ENCODE peak calls at places on chromosome 17, in eight cellular contexts. W is GM12878, O is HepG2, D is HCT116, E is upper lobe of left lung, Y is K562, Q is Panc1, T is GM23338. X is an unnamed sample. For H3K4me1, the result is how much of the 10 kb centered on the place peaks cover.

GRCh38 chr17:43702636-43703035 is 40.9 kb upstream of the MEOX1 start:
- ATAC-seq in W (peak), O (peak), D (peak), E (peak), Y (peak), Q (no peak), T (peak), X (no peak)

GRCh38 chr17:55454906-55455474 is 33.4 kb upstream of the MMD start:
- ATAC-seq in W (no peak), O (peak), D (no peak), E (peak), Y (no peak), Q (peak), T (no peak), X (peak)

GRCh38 chr17:1852327-1852726 is 22.5 kb downstream of the RPA1 start:
- ATAC-seq in W (peak), O (no peak), D (no peak), E (no peak), Y (no peak), Q (no peak), T (no peak), X (no peak)

GRCh38 chr17:56826611-56827414 is 6.9 kb downstream of the C17orf67 start:
- ATAC-seq in W (no peak), O (no peak), D (no peak), E (no peak), Y (no peak), Q (no peak), T (no peak), X (no peak)

GRCh38 chr17:60540460-60540859 is 14.4 kb upstream of the APPBP2 start:
- ATAC-seq in W (no peak), O (no peak), D (no peak), E (no peak), Y (no peak), Q (no peak), T (no peak), X (no peak)

GRCh38 chr17:10197721-10198508 is 491 bp downstream of the GAS7 start:
- ATAC-seq in W (no peak), O (no peak), D (no peak), E (peak), Y (no peak), Q (no peak), T (peak), X (peak)

GRCh38 chr17:67999291-67999911 is 3.1 kb upstream of the C17orf58 start:
- ATAC-seq in W (no peak), O (no peak), D (peak), E (no peak), Y (no peak), Q (peak), T (no peak), X (no peak)

GRCh38 chr17:82957961-82958491 is 118.2 kb upstream of the ZNF750 start:
- ATAC-seq in W (no peak), O (peak), D (no peak), E (no peak), Y (no peak), Q (peak), T (no peak), X (no peak)

GRCh38 chr17:38922538-38923291 is 2.7 kb upstream of the LASP1NB start:
- ATAC-seq in W (peak), O (peak), D (peak), E (peak), Y (peak), Q (peak), T (peak), X (peak)

GRCh38 chr17:65294184-65294719 is 157.1 kb downstream of the RGS9 start:
- ATAC-seq in W (peak), O (peak), D (peak), E (peak), Y (peak), Q (peak), T (peak), X (peak)

GRCh38 chr17:80364091-80364691 is 50.8 kb upstream of the ENDOV start:
- ATAC-seq in W (no peak), O (peak), D (peak), E (peak), Y (peak), Q (peak), T (peak), X (no peak)

GRCh38 chr17:68640601-68641000 is 39.4 kb upstream of the FAM20A start:
- ATAC-seq in W (no peak), O (no peak), D (no peak), E (no peak), Y (no peak), Q (no peak), T (no peak), X (no peak)

GRCh38 chr17:41065829-41066624 is at the start of gene KRTAP2-4:
- ATAC-seq in W (no peak), O (no peak), D (peak), E (no peak), Y (peak), Q (no peak), T (peak), X (no peak)

GRCh38 chr17:29560306-29560705 is 6.5 kb downstream of the ABHD15 start:
- ATAC-seq in W (peak), O (no peak), D (no peak), E (peak), Y (no peak), Q (no peak), T (no peak), X (no peak)

GRCh38 chr17:16255481-16255901 is 38.5 kb downstream of the PIGL start:
- ATAC-seq in W (no peak), O (peak), D (no peak), E (peak), Y (peak), Q (no peak), T (peak), X (peak)

GRCh38 chr17:6102615-6103014 is 32.4 kb downstream of the WSCD1 start:
- ATAC-seq in W (no peak), O (no peak), D (no peak), E (no peak), Y (no peak), Q (no peak), T (no peak), X (no peak)

GRCh38 chr17:40099627-40100418 is 566 bp downstream of the NR1D1 start:
- ATAC-seq in W (no peak), O (peak), D (peak), E (peak), Y (peak), Q (peak), T (peak), X (no peak)

GRCh38 chr17:78300962-78301820 is 58.7 kb downstream of the SOCS3 start:
- ATAC-seq in W (no peak), O (no peak), D (peak), E (no peak), Y (peak), Q (peak), T (no peak), X (no peak)

GRCh38 chr17:57034807-57035754 is 50.0 kb upstream of the AKAP1 start:
- ATAC-seq in W (no peak), O (no peak), D (no peak), E (peak), Y (peak), Q (no peak), T (no peak), X (no peak)

GRCh38 chr17:63954402-63955063 is 18.2 kb downstream of the SCN4A start:
- ATAC-seq in W (peak), O (no peak), D (no peak), E (no peak), Y (no peak), Q (no peak), T (no peak), X (no peak)

GRCh38 chr17:64343833-64344637 is 46.6 kb downstream of the PECAM1 start:
- ATAC-seq in W (peak), O (peak), D (no peak), E (peak), Y (peak), Q (no peak), T (peak), X (peak)

GRCh38 chr17:59355030-59355694 is 23.7 kb downstream of the YPEL2 start:
- ATAC-seq in W (no peak), O (no peak), D (peak), E (no peak), Y (no peak), Q (no peak), T (no peak), X (no peak)

GRCh38 chr17:180380-181212 is 854 bp downstream of the DOC2B start:
- ATAC-seq in W (no peak), O (peak), D (peak), E (peak), Y (no peak), Q (peak), T (peak), X (no peak)

GRCh38 chr17:19354123-19354522 is 8.4 kb downstream of the B9D1 start:
- ATAC-seq in W (no peak), O (no peak), D (peak), E (peak), Y (no peak), Q (peak), T (no peak), X (no peak)

GRCh38 chr17:57899822-57900221 is 50.0 kb upstream of the MRPS23 start:
- ATAC-seq in W (no peak), O (no peak), D (no peak), E (peak), Y (no peak), Q (peak), T (no peak), X (no peak)

GRCh38 chr17:50310455-50311111 is 35.3 kb upstream of the XYLT2 start:
- ATAC-seq in W (peak), O (peak), D (no peak), E (no peak), Y (no peak), Q (no peak), T (peak), X (no peak)

GRCh38 chr17:45060382-45060823 is 714 bp upstream of the NMT1 start:
- ATAC-seq in W (peak), O (peak), D (no peak), E (peak), Y (peak), Q (peak), T (peak), X (peak)

GRCh38 chr17:71855000-71855399 is 265.8 kb upstream of the SOX9 start:
- ATAC-seq in W (no peak), O (no peak), D (no peak), E (no peak), Y (no peak), Q (no peak), T (no peak), X (no peak)
- TF ChIP-seq POLR2AphosphoS5 in W (no peak), O (no peak), D (no peak), E (no peak), Y (no peak), Q (no peak), T (no peak), X (no peak)

DNA sequence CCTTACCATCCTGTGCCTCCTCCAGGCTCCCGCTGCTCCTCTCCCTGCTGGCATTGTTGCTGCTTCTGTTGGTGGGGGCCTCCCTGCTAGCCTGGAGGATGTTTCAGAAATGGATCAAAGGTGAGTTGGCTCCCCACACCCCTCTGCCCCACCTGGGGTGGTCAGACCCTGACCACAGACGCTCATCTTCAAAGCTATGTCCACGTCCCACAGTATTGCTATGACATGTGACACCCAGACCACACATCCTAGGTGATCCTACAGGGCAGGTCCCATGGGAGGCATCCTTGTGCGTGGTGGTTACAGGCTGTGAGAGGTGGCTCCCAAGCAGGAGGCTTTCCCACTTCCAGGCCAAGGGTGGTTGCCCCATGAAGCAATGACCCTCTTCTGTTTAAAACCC is 11.0 kb downstream of the CD300A start:
- ATAC-seq in W (no peak), O (no peak), D (no peak), E (no peak), Y (no peak), Q (no peak), T (no peak), X (no peak)
- H3K4me1 ChIP-seq in W (under half), O (under half), D (under half), E (under half), Y (under half), Q (under half), T (under half), X (under half)

DNA sequence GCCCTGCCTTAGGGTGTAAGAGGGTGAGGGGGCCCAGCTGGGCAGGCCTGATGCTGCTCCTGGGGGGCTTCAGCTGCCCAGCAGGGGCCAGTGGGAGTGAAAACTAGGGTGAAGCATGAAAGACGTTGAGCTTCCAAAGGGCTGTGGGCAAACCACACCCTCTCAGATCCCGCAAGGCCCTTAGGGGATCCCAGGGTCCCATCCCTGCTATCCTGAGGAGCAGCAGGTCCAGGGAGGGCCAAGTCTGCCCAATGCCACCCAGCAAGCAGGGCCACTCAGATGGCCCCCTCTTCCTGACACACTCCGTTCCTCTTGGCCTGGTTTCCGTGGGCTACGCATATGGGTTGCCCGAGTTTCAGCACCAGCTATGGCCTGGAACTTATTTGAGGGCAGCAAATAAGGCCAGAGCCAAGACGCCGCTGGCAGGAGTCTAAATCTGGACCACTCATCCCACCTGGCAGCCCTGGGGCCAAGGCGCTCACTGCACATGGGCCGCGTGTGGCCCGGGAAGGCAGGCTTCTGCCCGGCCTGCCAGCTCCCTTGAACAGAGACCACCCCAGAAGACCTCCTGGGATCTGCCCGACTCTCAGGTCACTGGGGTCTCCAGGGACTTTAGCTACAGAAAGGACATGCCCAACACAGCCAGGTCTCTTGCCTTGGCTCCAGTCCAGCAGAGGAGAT is 4.2 kb downstream of the ATP2A3 start:
- ATAC-seq in W (no peak), O (no peak), D (no peak), E (no peak), Y (no peak), Q (no peak), T (no peak), X (no peak)
- H3K27ac ChIP-seq in W (no peak), O (no peak), D (peak), E (peak), Y (peak), Q (no peak), T (no peak), X (peak)

GRCh38 chr17:7260151-7260550 is 2.1 kb downstream of the CLDN7 start:
- ATAC-seq in W (no peak), O (no peak), D (no peak), E (no peak), Y (no peak), Q (peak), T (no peak), X (no peak)

GRCh38 chr17:7259555-7259889 is 2.8 kb downstream of the CLDN7 start:
- ATAC-seq in W (no peak), O (no peak), D (no peak), E (no peak), Y (no peak), Q (no peak), T (no peak), X (no peak)

GRCh38 chr17:7262192-7263070 is at the start of gene CLDN7:
- ATAC-seq in W (no peak), O (no peak), D (peak), E (peak), Y (peak), Q (no peak), T (peak), X (no peak)

GRCh38 chr17:7261377-7262191 is 694 bp downstream of the CLDN7 start:
- ATAC-seq in W (peak), O (no peak), D (peak), E (peak), Y (no peak), Q (peak), T (peak), X (peak)

GRCh38 chr17:7260601-7261376 is 1.5 kb downstream of the CLDN7 start:
- ATAC-seq in W (peak), O (no peak), D (peak), E (peak), Y (no peak), Q (peak), T (peak), X (peak)
- TF ChIP-seq POLR2AphosphoS5 in W (no peak), O (no peak), D (peak), E (peak), Y (no peak), Q (no peak), T (peak), X (no peak)

GRCh38 chr17:17538417-17539391 is 42.5 kb upstream of the RASD1 start:
- ATAC-seq in W (no peak), O (peak), D (no peak), E (peak), Y (peak), Q (no peak), T (no peak), X (no peak)
- H3K4me1 ChIP-seq in W (under half), O (half or more), D (under half), E (under half), Y (under half), Q (under half), T (under half), X (under half)

GRCh38 chr17:35605753-35606152 is 18.6 kb downstream of the AP2B1 start:
- ATAC-seq in W (no peak), O (no peak), D (no peak), E (no peak), Y (peak), Q (peak), T (no peak), X (peak)
- H3K27ac ChIP-seq in W (no peak), O (no peak), D (no peak), E (no peak), Y (no peak), Q (no peak), T (no peak), X (peak)

GRCh38 chr17:27469256-27469655 is 13.0 kb downstream of the KSR1 start:
- ATAC-seq in W (no peak), O (no peak), D (no peak), E (no peak), Y (no peak), Q (no peak), T (no peak), X (no peak)

GRCh38 chr17:27463235-27463677 is 7.0 kb downstream of the KSR1 start:
- ATAC-seq in W (peak), O (no peak), D (no peak), E (no peak), Y (peak), Q (no peak), T (no peak), X (no peak)

GRCh38 chr17:27466376-27466747 is 10.1 kb downstream of the KSR1 start:
- ATAC-seq in W (peak), O (no peak), D (no peak), E (peak), Y (no peak), Q (no peak), T (peak), X (peak)

GRCh38 chr17:27464431-27464830 is 8.2 kb downstream of the KSR1 start:
- ATAC-seq in W (no peak), O (no peak), D (no peak), E (no peak), Y (no peak), Q (no peak), T (no peak), X (no peak)

GRCh38 chr17:27466748-27467375 is 10.6 kb downstream of the KSR1 start:
- ATAC-seq in W (peak), O (no peak), D (no peak), E (peak), Y (peak), Q (no peak), T (peak), X (peak)
- TF ChIP-seq POLR2AphosphoS5 in W (peak), O (no peak), D (no peak), E (no peak), Y (no peak), Q (no peak), T (no peak), X (no peak)

GRCh38 chr17:81934098-81934757 is 2.9 kb downstream of the PYCR1 start:
- ATAC-seq in W (no peak), O (no peak), D (no peak), E (no peak), Y (no peak), Q (no peak), T (no peak), X (no peak)
- H3K4me1 ChIP-seq in W (under half), O (half or more), D (under half), E (under half), Y (under half), Q (under half), T (under half), X (under half)

GRCh38 chr17:3532106-3532858 is 25.3 kb downstream of the TRPV3 start:
- ATAC-seq in W (no peak), O (no peak), D (no peak), E (no peak), Y (no peak), Q (no peak), T (no peak), X (no peak)
- H3K27ac ChIP-seq in W (no peak), O (no peak), D (no peak), E (no peak), Y (no peak), Q (no peak), T (no peak), X (no peak)

GRCh38 chr17:69858460-69858859 is 216.6 kb upstream of the KCNJ16 start:
- ATAC-seq in W (no peak), O (no peak), D (no peak), E (no peak), Y (no peak), Q (no peak), T (no peak), X (no peak)
- TF ChIP-seq POLR2AphosphoS5 in W (no peak), O (no peak), D (no peak), E (no peak), Y (no peak), Q (no peak), T (no peak), X (no peak)